ENCODE peak calls at places on chromosomes 2 and 18, in four cellular contexts. One of them, this sample, is unnamed.

GRCh38 chr2:25103287-25103871 is 61.5 kb downstream of the EFR3B start:
- DNase-seq in stimulated activated CD8-positive, alpha-beta memory T cell treated with anti-CD3 and anti-CD28 coated beads, Interleukin-7, amount 100 ng/mL, for 1 hour: no peak
- DNase-seq in brain microvascular endothelial cell: peak
- DNase-seq in stimulated activated effector memory CD8-positive, alpha-beta T cell treated with anti-CD3 and anti-CD28 coated beads, Interleukin-12 subunit alpha, Interleukin-12 subunit beta, amount 100 ng/mL, for 72 hours: no peak
- DNase-seq in this sample: no peak

GRCh38 chr2:10342245-10342951 is 39.7 kb downstream of the HPCAL1 start:
- DNase-seq in stimulated activated effector memory CD8-positive, alpha-beta T cell treated with anti-CD3 and anti-CD28 coated beads, Interleukin-12 subunit alpha, Interleukin-12 subunit beta, amount 100 ng/mL, for 72 hours: no peak
- DNase-seq in stimulated activated CD8-positive, alpha-beta memory T cell treated with anti-CD3 and anti-CD28 coated beads, Interleukin-7, amount 100 ng/mL, for 1 hour: no peak
- DNase-seq in brain microvascular endothelial cell: no peak
- DNase-seq in this sample: no peak

GRCh38 chr2:234917245-234917975 is 34.4 kb upstream of the SH3BP4 start:
- DNase-seq in stimulated activated effector memory CD8-positive, alpha-beta T cell treated with anti-CD3 and anti-CD28 coated beads, Interleukin-12 subunit alpha, Interleukin-12 subunit beta, amount 100 ng/mL, for 72 hours: no peak
- DNase-seq in stimulated activated CD8-positive, alpha-beta memory T cell treated with anti-CD3 and anti-CD28 coated beads, Interleukin-7, amount 100 ng/mL, for 1 hour: no peak
- DNase-seq in brain microvascular endothelial cell: no peak
- DNase-seq in this sample: no peak

GRCh38 chr2:188676012-188676405 is 298.2 kb upstream of the COL3A1 start:
- DNase-seq in stimulated activated CD8-positive, alpha-beta memory T cell treated with anti-CD3 and anti-CD28 coated beads, Interleukin-7, amount 100 ng/mL, for 1 hour: no peak
- DNase-seq in brain microvascular endothelial cell: peak
- DNase-seq in stimulated activated effector memory CD8-positive, alpha-beta T cell treated with anti-CD3 and anti-CD28 coated beads, Interleukin-12 subunit alpha, Interleukin-12 subunit beta, amount 100 ng/mL, for 72 hours: no peak
- DNase-seq in this sample: no peak

GRCh38 chr2:235557903-235558302 is 64.1 kb downstream of the AGAP1 start:
- DNase-seq in stimulated activated CD8-positive, alpha-beta memory T cell treated with anti-CD3 and anti-CD28 coated beads, Interleukin-7, amount 100 ng/mL, for 1 hour: no peak
- DNase-seq in stimulated activated effector memory CD8-positive, alpha-beta T cell treated with anti-CD3 and anti-CD28 coated beads, Interleukin-12 subunit alpha, Interleukin-12 subunit beta, amount 100 ng/mL, for 72 hours: no peak
- DNase-seq in brain microvascular endothelial cell: no peak
- DNase-seq in this sample: no peak

GRCh38 chr2:158600155-158600802 is 143.5 kb downstream of the PKP4 start:
- DNase-seq in brain microvascular endothelial cell: peak
- DNase-seq in stimulated activated CD8-positive, alpha-beta memory T cell treated with anti-CD3 and anti-CD28 coated beads, Interleukin-7, amount 100 ng/mL, for 1 hour: no peak
- DNase-seq in stimulated activated effector memory CD8-positive, alpha-beta T cell treated with anti-CD3 and anti-CD28 coated beads, Interleukin-12 subunit alpha, Interleukin-12 subunit beta, amount 100 ng/mL, for 72 hours: no peak
- DNase-seq in this sample: no peak

GRCh38 chr2:183037281-183037659 is 987 bp downstream of the NCKAP1 start:
- DNase-seq in stimulated activated effector memory CD8-positive, alpha-beta T cell treated with anti-CD3 and anti-CD28 coated beads, Interleukin-12 subunit alpha, Interleukin-12 subunit beta, amount 100 ng/mL, for 72 hours: no peak
- DNase-seq in stimulated activated CD8-positive, alpha-beta memory T cell treated with anti-CD3 and anti-CD28 coated beads, Interleukin-7, amount 100 ng/mL, for 1 hour: no peak
- DNase-seq in brain microvascular endothelial cell: no peak
- DNase-seq in this sample: no peak

GRCh38 chr2:54524236-54524991 is 68.3 kb downstream of the SPTBN1 start:
- DNase-seq in stimulated activated effector memory CD8-positive, alpha-beta T cell treated with anti-CD3 and anti-CD28 coated beads, Interleukin-12 subunit alpha, Interleukin-12 subunit beta, amount 100 ng/mL, for 72 hours: no peak
- DNase-seq in brain microvascular endothelial cell: peak
- DNase-seq in stimulated activated CD8-positive, alpha-beta memory T cell treated with anti-CD3 and anti-CD28 coated beads, Interleukin-7, amount 100 ng/mL, for 1 hour: no peak
- DNase-seq in this sample: no peak

GRCh38 chr18:23487738-23488625 is 15.3 kb upstream of the RMC1 start:
- DNase-seq in brain microvascular endothelial cell: no peak
- DNase-seq in stimulated activated effector memory CD8-positive, alpha-beta T cell treated with anti-CD3 and anti-CD28 coated beads, Interleukin-12 subunit alpha, Interleukin-12 subunit beta, amount 100 ng/mL, for 72 hours: no peak
- DNase-seq in stimulated activated CD8-positive, alpha-beta memory T cell treated with anti-CD3 and anti-CD28 coated beads, Interleukin-7, amount 100 ng/mL, for 1 hour: no peak
- DNase-seq in this sample: no peak

This sample was measured in GM12892.